ENCODE peak calls at places on chromosome 3, in four cellular contexts. H is NT2/D1; F is CD8-positive, alpha-beta T cell; A is activated CD4-positive, alpha-beta T cell treated with anti-CD3 and anti-CD28 coated beads, Interleukin-2, amount 50 U/mL, for 48 hours. S is an unnamed sample.

GRCh38 chr3:142568393-142569017 is 10.0 kb downstream of the ATR start:
- DNase-seq in H (no peak), F (no peak), A (no peak), S (no peak)

GRCh38 chr3:12175137-12175593 is 16.5 kb upstream of the TIMP4 start:
- DNase-seq in H (no peak), F (no peak), A (no peak), S (peak)

GRCh38 chr3:123409443-123410148 is 39.3 kb downstream of the ADCY5 start:
- DNase-seq in H (no peak), F (no peak), A (no peak), S (no peak)

GRCh38 chr3:62587579-62588031 is 214.3 kb upstream of the FEZF2 start:
- DNase-seq in H (no peak), F (no peak), A (no peak), S (peak)

GRCh38 chr3:137081711-137082110 is 123.9 kb downstream of the IL20RB start:
- DNase-seq in H (no peak), F (no peak), A (no peak), S (no peak)

GRCh38 chr3:111610612-111611054 is 15.5 kb upstream of the ZBED2 start:
- DNase-seq in H (no peak), F (no peak), A (no peak), S (peak)

GRCh38 chr3:150073031-150073430 is 102.3 kb upstream of the PFN2 start:
- DNase-seq in H (no peak), F (no peak), A (no peak), S (no peak)

GRCh38 chr3:124032881-124033359 is 41.0 kb upstream of the ROPN1 start:
- DNase-seq in H (peak), F (peak), A (peak), S (peak)

GRCh38 chr3:161444678-161445077 is 51.9 kb upstream of the OTOL1 start:
- DNase-seq in H (no peak), F (no peak), A (no peak), S (no peak)

GRCh38 chr3:94431831-94432230 is 369.0 kb downstream of the NSUN3 start:
- DNase-seq in H (no peak), F (no peak), A (no peak), S (no peak)

GRCh38 chr3:48558446-48559134 is 2.0 kb upstream of the PFKFB4 start:
- DNase-seq in H (no peak), F (no peak), A (no peak), S (no peak)

GRCh38 chr3:184619348-184619747 is 57.8 kb downstream of the EPHB3 start:
- DNase-seq in H (no peak), F (no peak), A (no peak), S (no peak)

GRCh38 chr3:114121996-114122709 is 56.7 kb downstream of the DRD3 start:
- DNase-seq in H (peak), F (no peak), A (no peak), S (peak)

GRCh38 chr3:25856902-25857518 is 67.1 kb downstream of the OXSM start:
- DNase-seq in H (no peak), F (no peak), A (no peak), S (peak)

GRCh38 chr3:37181766-37182165 is 7.4 kb upstream of the LRRFIP2 start:
- DNase-seq in H (no peak), F (no peak), A (no peak), S (peak)

GRCh38 chr3:133506215-133506901 is 67.1 kb upstream of the CDV3 start:
- DNase-seq in H (no peak), F (no peak), A (peak), S (no peak)

GRCh38 chr3:10957976-10958749 is 34.4 kb upstream of the SLC6A1 start:
- DNase-seq in H (no peak), F (no peak), A (no peak), S (no peak)

GRCh38 chr3:113557374-113557773 is 25.0 kb downstream of the SIDT1 start:
- DNase-seq in H (peak), F (no peak), A (no peak), S (peak)

GRCh38 chr3:54720604-54721003 is 207.3 kb downstream of the LRTM1 start:
- DNase-seq in H (no peak), F (no peak), A (no peak), S (no peak)

GRCh38 chr3:71873093-71873611 is 88.2 kb upstream of the PROK2 start:
- DNase-seq in H (peak), F (no peak), A (no peak), S (peak)

GRCh38 chr3:48069339-48069738 is 53.1 kb upstream of the MAP4 start:
- DNase-seq in H (no peak), F (no peak), A (no peak), S (peak)

GRCh38 chr3:15903776-15904720 is 106.3 kb upstream of the ANKRD28 start:
- DNase-seq in H (no peak), F (no peak), A (no peak), S (no peak)

GRCh38 chr3:14455571-14456317 is 53.3 kb downstream of the SLC6A6 start:
- DNase-seq in H (no peak), F (no peak), A (no peak), S (no peak)

S was measured in foreskin fibroblast.